ENCODE peak calls at places on chromosomes 11 and 22, in ten cellular contexts. Q is endothelial cell of umbilical vein, K is A549, M is Peyer's patch, A is IMR-90, Z is H1, X is uterus, S is heart left ventricle, D is testis, T is esophagus squamous epithelium. F is an unnamed sample.

GRCh38 chr11:7251836-7252682 is at the start of gene SYT9:
- DNase-seq in Q (peak; percentile 42), K (peak; percentile 21), M (peak; percentile 44), A (no peak), Z (peak; percentile 90), X (peak; percentile 16), S (peak; percentile 24), D (peak; percentile 67), T (no peak), F (peak; percentile 72)

GRCh38 chr11:31640611-31641010 is 131.0 kb downstream of the ELP4 start:
- DNase-seq in Q (no peak), K (no peak), M (no peak), A (no peak), Z (no peak), X (no peak), S (no peak), D (no peak), T (no peak), F (no peak)

GRCh38 chr11:79439893-79440450 is 858 bp downstream of the TENM4 start:
- DNase-seq in Q (no peak), K (no peak), M (peak; percentile 46), A (no peak), Z (peak; percentile 82), X (peak; percentile 23), S (peak; percentile 23), D (peak; percentile 42), T (no peak), F (peak; percentile 78)

GRCh38 chr11:69501121-69501489 is 19.6 kb downstream of the LINC01488 start:
- DNase-seq in Q (no peak), K (no peak), M (no peak), A (no peak), Z (no peak), X (no peak), S (no peak), D (no peak), T (no peak), F (no peak)

GRCh38 chr11:95888439-95888838 is 35.5 kb downstream of the MTMR2 start:
- DNase-seq in Q (no peak), K (no peak), M (no peak), A (peak; percentile 30), Z (no peak), X (no peak), S (no peak), D (no peak), T (no peak), F (no peak)

GRCh38 chr11:7307836-7308235 is 56.1 kb downstream of the SYT9 start:
- DNase-seq in Q (no peak), K (no peak), M (no peak), A (no peak), Z (no peak), X (no peak), S (no peak), D (no peak), T (no peak), F (no peak)

GRCh38 chr11:6402561-6402981 is 12.3 kb downstream of the SMPD1 start:
- DNase-seq in Q (no peak), K (no peak), M (peak; percentile 93), A (peak; percentile 39), Z (no peak), X (no peak), S (no peak), D (no peak), T (no peak), F (no peak)

GRCh38 chr22:23904855-23905254 is 10.7 kb downstream of the MIF start:
- DNase-seq in Q (no peak), K (no peak), M (no peak), A (no peak), Z (no peak), X (no peak), S (no peak), D (no peak), T (no peak), F (no peak)

GRCh38 chr11:20049231-20049630 is 111.0 kb downstream of the DBX1 start:
- DNase-seq in Q (no peak), K (no peak), M (no peak), A (no peak), Z (no peak), X (peak; percentile 59), S (peak; percentile 31), D (no peak), T (no peak), F (no peak)

GRCh38 chr11:12214751-12215150 is 104.4 kb downstream of the MICAL2 start:
- DNase-seq in Q (no peak), K (no peak), M (no peak), A (peak; percentile 72), Z (no peak), X (no peak), S (no peak), D (no peak), T (no peak), F (no peak)

GRCh38 chr11:108871152-108871551 is 206.3 kb downstream of the DDX10 start:
- DNase-seq in Q (peak; percentile 81), K (peak; percentile 57), M (peak; percentile 46), A (peak; percentile 75), Z (no peak), X (peak; percentile 17), S (peak; percentile 25), D (peak; percentile 61), T (no peak), F (no peak)

GRCh38 chr11:74206746-74207145 is 35.7 kb downstream of the PPME1 start:
- DNase-seq in Q (no peak), K (no peak), M (no peak), A (no peak), Z (no peak), X (no peak), S (no peak), D (no peak), T (no peak), F (no peak)

GRCh38 chr11:74208507-74208906 is 37.4 kb downstream of the PPME1 start:
- DNase-seq in Q (no peak), K (no peak), M (no peak), A (no peak), Z (no peak), X (no peak), S (no peak), D (no peak), T (no peak), F (no peak)

GRCh38 chr11:74205181-74205580 is 34.1 kb downstream of the PPME1 start:
- DNase-seq in Q (no peak), K (no peak), M (no peak), A (no peak), Z (no peak), X (no peak), S (no peak), D (no peak), T (no peak), F (no peak)

DNA sequence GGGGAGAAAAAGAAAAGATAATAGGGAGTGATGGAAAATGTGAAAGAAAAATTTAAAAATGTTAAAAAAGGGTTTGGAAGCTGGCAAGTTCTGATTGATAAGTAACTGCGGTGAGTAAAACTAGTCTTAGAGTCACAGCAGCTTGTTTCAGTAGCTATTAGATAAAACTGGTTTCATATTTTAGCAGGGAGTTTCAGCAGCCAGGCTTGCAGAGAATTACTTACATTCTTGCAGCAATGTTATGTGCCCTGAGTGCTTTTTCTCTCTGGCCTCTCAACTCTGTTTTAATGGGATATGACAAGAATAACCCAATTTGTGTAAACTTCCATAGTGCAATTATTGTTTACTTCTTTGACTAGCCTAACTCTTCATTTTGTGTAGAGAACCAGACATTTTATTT is 33.6 kb downstream of the PPME1 start:
- DNase-seq in Q (no peak), K (no peak), M (no peak), A (no peak), Z (no peak), X (no peak), S (no peak), D (no peak), T (no peak), F (no peak)
- H3K9me3 ChIP-seq in Q (no peaks in the 10 kb centered on the region), K (no peaks in the 10 kb centered on the region), M (no peaks in the 10 kb centered on the region), A (no peaks in the 10 kb centered on the region), Z (no peaks in the 10 kb centered on the region), X (no peaks in the 10 kb centered on the region), S (no peaks in the 10 kb centered on the region), D (no peaks in the 10 kb centered on the region), T (no peaks in the 10 kb centered on the region), F (peaks cover under 1% of the 10 kb centered on the region)

GRCh38 chr11:70595016-70595415 is 196.7 kb downstream of the CTTN start:
- DNase-seq in Q (no peak), K (no peak), M (no peak), A (no peak), Z (no peak), X (no peak), S (no peak), D (no peak), T (no peak), F (no peak)

GRCh38 chr11:70597006-70597555 is 198.8 kb downstream of the CTTN start:
- DNase-seq in Q (no peak), K (no peak), M (no peak), A (no peak), Z (no peak), X (no peak), S (no peak), D (no peak), T (no peak), F (no peak)

GRCh38 chr11:70595452-70595851 is 197.1 kb downstream of the CTTN start:
- DNase-seq in Q (no peak), K (no peak), M (no peak), A (no peak), Z (no peak), X (no peak), S (no peak), D (no peak), T (no peak), F (no peak)

GRCh38 chr11:70597751-70598377 is 199.5 kb downstream of the CTTN start:
- DNase-seq in Q (no peak), K (no peak), M (no peak), A (no peak), Z (no peak), X (no peak), S (no peak), D (peak; percentile 48), T (no peak), F (no peak)

DNA sequence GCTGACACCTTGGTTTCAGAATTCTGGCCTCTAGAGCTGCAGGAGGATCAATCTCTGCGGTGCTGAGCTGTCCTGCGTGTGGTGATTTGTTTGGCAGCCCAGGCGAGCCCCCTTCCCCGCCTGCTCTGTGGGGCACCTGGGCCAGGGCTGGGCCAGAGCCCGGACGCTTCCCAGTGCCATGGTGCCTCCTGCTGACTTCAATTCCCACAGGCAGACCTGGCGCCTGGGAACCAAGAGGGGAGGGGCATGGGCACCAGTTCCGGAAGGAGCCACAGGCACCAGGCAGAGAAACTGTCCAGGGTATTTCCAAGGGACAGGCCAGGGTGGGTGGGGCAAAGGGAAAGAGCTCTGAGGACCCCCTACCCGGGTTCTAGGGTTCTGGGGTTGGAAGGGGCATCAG is 197.8 kb downstream of the CTTN start:
- DNase-seq in Q (no peak), K (no peak), M (no peak), A (no peak), Z (no peak), X (no peak), S (no peak), D (no peak), T (no peak), F (no peak)
- TF ChIP-seq POLR2A in Q (no peak), K (no peak), M (no peak), A (no peak), Z (no peak), X (no peak), S (no peak), D (no peak), T (no peak), F (no peak)

GRCh38 chr11:2652362-2652761 is 47.4 kb downstream of the KCNQ1OT1 start:
- DNase-seq in Q (no peak), K (no peak), M (no peak), A (no peak), Z (no peak), X (no peak), S (peak; percentile 20), D (no peak), T (no peak), F (peak; percentile 22)
- H3K9me3 ChIP-seq in Q (no peaks in the 10 kb centered on the region), K (peaks cover 97% of the 10 kb centered on the region), M (peaks cover 9% of the 10 kb centered on the region), A (peaks cover 69% of the 10 kb centered on the region), Z (peaks cover 82% of the 10 kb centered on the region), X (peaks cover 26% of the 10 kb centered on the region), S (peaks cover 47% of the 10 kb centered on the region), D (no peaks in the 10 kb centered on the region), T (peaks cover 64% of the 10 kb centered on the region), F (peaks cover 53% of the 10 kb centered on the region)

GRCh38 chr11:65546217-65546958 is 11.8 kb downstream of the LTBP3 start:
- DNase-seq in Q (peak; percentile 44), K (peak; percentile 55), M (peak; percentile 99), A (no peak), Z (peak; percentile 100), X (peak; percentile 72), S (peak; percentile 77), D (peak; percentile 89), T (peak; percentile 73), F (peak; percentile 99)
- TF ChIP-seq POLR2A in Q (no peak), K (no peak), M (peak; percentile 81), A (no peak), Z (no peak), X (no peak), S (no peak), D (no peak), T (no peak), F (no peak)